ENCODE peak calls at places on chromosomes 3 and 15, in nine cellular contexts. T is cardiac muscle cell; N is AG04450; V is effector memory CD4-positive, alpha-beta T cell; A is neuronal stem cell; Z is A549; X is fibroblast of lung; E is endothelial cell of umbilical vein; K is CD8-positive, alpha-beta T cell. H is an unnamed sample.

GRCh38 chr3:170594528-170594927 is 8.7 kb upstream of the SLC7A14 start:
- DNase-seq in X (no peak), E (no peak), V (no peak), K (no peak), Z (no peak), N (no peak), A (no peak), T (no peak), H (no peak)

GRCh38 chr3:53729618-53730017 is 116.6 kb downstream of the CHDH start:
- DNase-seq in X (no peak), V (no peak), Z (peak), A (no peak), E (no peak), K (no peak), T (no peak), N (no peak), H (no peak)

GRCh38 chr15:28191832-28192231 is 92.7 kb upstream of the OCA2 start:
- DNase-seq in T (peak), V (no peak), N (peak), E (no peak), A (peak), X (peak), K (no peak), Z (peak), H (peak)

GRCh38 chr3:107598926-107599754 is 76.4 kb downstream of the BBX start:
- DNase-seq in Z (peak), N (no peak), X (peak), A (no peak), V (peak), T (peak), K (peak), E (peak), H (no peak)

GRCh38 chr15:52086001-52086786 is 26.4 kb downstream of the BCL2L10 start:
- DNase-seq in Z (no peak), E (no peak), N (no peak), A (no peak), X (no peak), K (no peak), T (no peak), V (no peak), H (no peak)

GRCh38 chr3:13715167-13715954 is 164.5 kb downstream of the WNT7A start:
- DNase-seq in N (no peak), V (no peak), X (no peak), A (no peak), Z (no peak), T (no peak), E (no peak), K (no peak), H (no peak)

GRCh38 chr3:161171113-161171512 is 50.0 kb upstream of the NMD3 start:
- DNase-seq in Z (peak), X (peak), A (no peak), K (no peak), V (no peak), N (peak), E (peak), T (peak), H (no peak)

GRCh38 chr3:124266517-124266916 is 274.6 kb upstream of the ROPN1 start:
- DNase-seq in X (peak), T (peak), N (no peak), Z (peak), K (no peak), E (peak), V (no peak), A (no peak), H (no peak)

GRCh38 chr3:102060814-102061213 is 211.5 kb downstream of the NFKBIZ start:
- DNase-seq in K (no peak), Z (peak), N (no peak), E (no peak), X (no peak), A (no peak), V (no peak), T (no peak), H (no peak)

GRCh38 chr15:70023064-70023768 is 74.5 kb downstream of the TLE3 start:
- DNase-seq in K (peak), T (peak), A (no peak), V (peak), X (peak), Z (peak), N (peak), E (peak), H (no peak)

GRCh38 chr15:41801850-41802455 is 25.9 kb upstream of the JMJD7 start:
- DNase-seq in V (no peak), K (no peak), A (no peak), E (peak), X (peak), Z (no peak), N (no peak), T (peak), H (no peak)

GRCh38 chr3:45541326-45542321 is 52.9 kb upstream of the LIMD1 start:
- DNase-seq in X (no peak), V (no peak), A (no peak), N (no peak), Z (no peak), K (no peak), E (no peak), T (no peak), H (peak)

GRCh38 chr3:193640728-193641127 is 47.7 kb downstream of the OPA1 start:
- DNase-seq in E (no peak), V (no peak), K (no peak), N (no peak), A (no peak), X (peak), Z (no peak), T (no peak), H (no peak)

GRCh38 chr3:45748068-45748467 is 48.3 kb downstream of the SLC6A20 start:
- DNase-seq in K (no peak), X (no peak), A (no peak), N (no peak), Z (no peak), T (no peak), V (no peak), E (no peak), H (no peak)

GRCh38 chr3:10376353-10376752 is 55.4 kb upstream of the SEC13 start:
- DNase-seq in Z (no peak), E (no peak), K (no peak), T (no peak), A (no peak), X (no peak), V (no peak), N (no peak), H (no peak)

GRCh38 chr3:108006077-108006675 is 84.7 kb downstream of the CD47 start:
- DNase-seq in A (no peak), E (peak), N (no peak), K (no peak), T (peak), X (peak), V (no peak), Z (peak), H (no peak)

GRCh38 chr15:49154359-49154758 is 1.0 kb downstream of the COPS2 start:
- DNase-seq in V (no peak), N (no peak), T (peak), K (no peak), A (no peak), Z (no peak), E (no peak), X (peak), H (no peak)

GRCh38 chr3:78734048-78734637 is 1033.7 kb downstream of the ROBO1 start:
- DNase-seq in K (no peak), X (peak), A (no peak), E (no peak), N (no peak), Z (no peak), V (no peak), T (peak), H (no peak)

GRCh38 chr15:92167413-92167950 is 226.2 kb upstream of the ST8SIA2 start:
- DNase-seq in Z (no peak), N (no peak), T (no peak), V (no peak), A (no peak), X (no peak), K (no peak), E (no peak), H (no peak)

GRCh38 chr3:38622336-38622735 is 27.2 kb downstream of the SCN5A start:
- DNase-seq in A (no peak), T (no peak), X (no peak), K (no peak), Z (no peak), V (no peak), N (no peak), E (no peak), H (no peak)

GRCh38 chr3:150169279-150169970 is 198.7 kb upstream of the PFN2 start:
- DNase-seq in K (no peak), E (no peak), Z (no peak), X (no peak), V (no peak), A (no peak), N (no peak), T (no peak), H (no peak)

GRCh38 chr3:69746119-69746518 is 6.9 kb downstream of the MITF start:
- DNase-seq in T (peak), K (no peak), A (no peak), Z (no peak), V (no peak), N (peak), X (peak), E (no peak), H (no peak)

GRCh38 chr3:174010902-174011301 is 613.4 kb downstream of the NLGN1 start:
- DNase-seq in N (no peak), X (no peak), K (no peak), V (no peak), A (no peak), Z (no peak), T (no peak), E (no peak), H (no peak)

GRCh38 chr15:91348812-91349500 is 248.9 kb downstream of the SV2B start:
- DNase-seq in Z (no peak), K (no peak), T (no peak), X (no peak), N (no peak), A (no peak), V (no peak), E (no peak), H (no peak)

GRCh38 chr3:60282840-60283239 is 968.4 kb downstream of the FHIT start:
- DNase-seq in E (no peak), V (no peak), K (no peak), T (no peak), A (no peak), X (no peak), Z (no peak), N (no peak), H (no peak)

GRCh38 chr3:73768594-73769308 is 144.0 kb upstream of the PDZRN3 start:
- DNase-seq in K (no peak), X (peak), E (no peak), Z (no peak), A (no peak), V (no peak), N (no peak), T (peak), H (no peak)

GRCh38 chr3:190848891-190849290 is 13.6 kb downstream of the GMNC start:
- DNase-seq in E (no peak), Z (no peak), K (no peak), V (no peak), A (no peak), X (no peak), N (no peak), T (no peak), H (no peak)

GRCh38 chr3:23264413-23264812 is 61.3 kb downstream of the UBE2E2 start:
- DNase-seq in V (no peak), E (no peak), K (no peak), A (no peak), N (peak), T (peak), X (peak), Z (no peak), H (no peak)

GRCh38 chr3:178350763-178351162 is 185.5 kb upstream of the KCNMB2 start:
- DNase-seq in V (no peak), A (no peak), E (no peak), X (peak), K (no peak), Z (no peak), T (peak), N (no peak), H (no peak)

GRCh38 chr15:71114066-71114680 is 1.1 kb upstream of the THSD4 start:
- DNase-seq in X (no peak), T (no peak), E (no peak), V (no peak), A (no peak), K (no peak), N (no peak), Z (peak), H (no peak)

GRCh38 chr3:182787302-182788036 is 5.8 kb upstream of the ATP11B start:
- DNase-seq in V (no peak), X (peak), K (no peak), Z (no peak), A (no peak), E (peak), N (no peak), T (peak), H (no peak)

GRCh38 chr3:115512565-115513410 is 110.5 kb upstream of the GAP43 start:
- DNase-seq in T (peak), A (peak), K (no peak), V (no peak), E (peak), Z (peak), N (no peak), X (peak), H (no peak)

GRCh38 chr15:70778258-70779076 is 15.1 kb upstream of the UACA start:
- DNase-seq in K (no peak), T (peak), A (no peak), N (peak), V (no peak), X (peak), E (peak), Z (peak), H (no peak)

DNA sequence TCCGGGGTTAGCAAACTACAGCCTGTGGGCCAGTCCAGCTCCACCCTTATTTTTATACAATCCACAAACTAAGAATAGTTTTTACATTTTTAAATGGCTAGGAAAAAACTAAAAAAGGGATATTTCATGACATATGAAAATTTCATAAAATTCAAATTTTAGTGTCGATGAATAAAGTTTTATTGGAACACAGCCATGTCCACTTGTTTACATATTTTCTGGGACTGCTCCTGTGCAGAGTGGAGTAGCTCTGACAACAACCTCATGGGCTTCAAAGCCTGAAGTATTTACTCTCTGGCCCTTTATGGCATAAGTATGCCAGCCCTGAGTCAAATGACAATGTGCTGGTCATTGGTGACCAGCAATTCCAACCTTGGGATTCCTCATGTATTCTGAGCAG is 17.2 kb downstream of the EFCC1 start:
- DNase-seq in V (no peak), N (no peak), K (no peak), X (no peak), T (no peak), A (no peak), Z (no peak), E (no peak), H (no peak)
- H3K27ac ChIP-seq in V (peak), N (no peak), K (no peak), X (no peak), T (no peak), A (no peak), Z (no peak), E (no peak), H (no peak)

DNA sequence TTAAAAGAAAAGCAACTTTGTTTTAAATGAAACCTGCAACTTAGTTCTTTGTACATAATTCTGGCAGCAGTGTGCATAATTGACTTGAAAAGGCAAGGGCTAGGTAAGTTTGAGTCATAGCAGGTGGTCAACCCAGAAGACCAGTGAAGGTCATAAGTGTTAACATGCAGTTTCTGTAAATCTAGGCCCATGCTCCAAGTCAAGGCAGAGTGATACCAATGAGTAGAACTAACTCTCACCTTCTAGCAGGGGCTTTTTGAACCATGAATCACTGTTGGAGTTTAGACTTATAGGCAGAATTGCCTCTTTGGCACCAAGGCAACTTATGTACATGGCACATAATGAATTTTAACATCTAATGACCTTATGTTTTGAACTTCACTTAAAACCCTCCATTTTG is 29.5 kb upstream of the IL20RB start:
- DNase-seq in N (no peak), V (no peak), T (no peak), Z (no peak), E (no peak), X (no peak), A (no peak), K (no peak), H (no peak)
- H3K27ac ChIP-seq in N (no peak), V (no peak), T (no peak), Z (no peak), E (no peak), X (no peak), A (no peak), K (no peak), H (no peak)

GRCh38 chr3:52682016-52682415 is 3.7 kb downstream of the PBRM1 start:
- DNase-seq in N (no peak), T (peak), Z (peak), X (peak), E (peak), V (no peak), A (no peak), K (no peak), H (peak)

GRCh38 chr3:52685285-52685704 is 418 bp downstream of the PBRM1 start:
- DNase-seq in X (no peak), V (peak), T (no peak), E (peak), K (peak), N (no peak), Z (peak), A (no peak), H (peak)

GRCh38 chr3:52684184-52684583 is 1.5 kb downstream of the PBRM1 start:
- DNase-seq in Z (no peak), K (no peak), X (no peak), T (no peak), V (no peak), N (no peak), A (no peak), E (no peak), H (no peak)

GRCh38 chr3:52681610-52682009 is 4.1 kb downstream of the PBRM1 start:
- DNase-seq in E (no peak), T (no peak), Z (no peak), X (no peak), A (no peak), N (no peak), K (no peak), V (no peak), H (no peak)

DNA sequence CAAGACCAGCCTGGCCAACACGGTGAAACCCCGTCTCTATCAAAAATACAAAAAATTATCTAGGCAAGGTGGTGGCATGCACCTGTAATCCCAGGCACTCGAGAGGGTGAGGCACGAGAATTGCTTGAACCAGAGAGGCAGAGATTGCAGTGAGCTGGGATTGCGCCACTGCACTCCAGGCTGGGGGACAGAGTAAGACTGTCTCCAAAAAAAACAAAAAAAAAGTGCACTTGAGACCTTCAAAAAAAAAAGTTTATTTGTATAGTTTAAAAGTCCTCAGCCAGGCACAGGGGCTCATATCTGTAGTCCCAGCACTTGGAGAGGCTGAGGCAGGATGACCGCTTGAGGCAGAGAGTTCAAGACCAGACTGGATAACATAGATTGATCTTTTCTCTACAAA is 2.1 kb downstream of the PBRM1 start:
- DNase-seq in X (peak), A (no peak), E (no peak), T (peak), Z (no peak), N (no peak), K (no peak), V (no peak), H (no peak)
- H3K27ac ChIP-seq in X (peak), A (no peak), E (no peak), T (no peak), Z (no peak), N (no peak), K (no peak), V (no peak), H (no peak)

DNA sequence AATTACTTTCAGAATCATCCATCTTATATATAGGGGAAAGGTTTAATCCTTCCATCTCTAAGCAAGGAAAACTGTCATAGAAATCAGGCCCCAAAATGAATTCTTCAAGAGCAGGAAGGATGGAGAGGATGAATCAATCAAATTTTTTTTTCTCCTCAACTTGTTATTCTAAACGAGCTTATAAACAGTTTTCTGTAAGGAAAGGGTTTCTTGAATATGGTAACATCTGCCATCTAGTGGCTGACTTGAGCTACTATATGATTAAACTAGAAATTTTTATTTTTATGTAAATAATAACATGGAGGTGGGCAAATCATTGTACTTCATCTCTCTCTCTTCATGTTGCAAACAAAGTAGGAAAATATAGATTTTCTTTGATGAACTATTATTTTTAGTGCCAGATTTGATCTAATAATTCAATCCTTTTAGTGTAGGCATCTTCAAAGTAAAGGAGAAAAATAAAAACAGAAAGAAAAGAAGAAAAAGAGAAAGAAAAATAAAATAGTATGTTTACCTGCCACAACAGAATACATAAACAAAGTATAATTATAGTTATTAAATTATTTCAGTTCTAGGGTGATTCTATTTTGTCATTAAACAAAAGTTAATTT is 146.6 kb downstream of the SERPINI1 start:
- DNase-seq in A (no peak), X (peak), Z (peak), E (peak), T (peak), N (peak), V (no peak), K (no peak), H (no peak)
- H3K27ac ChIP-seq in A (no peak), X (no peak), Z (no peak), E (no peak), T (no peak), N (no peak), V (no peak), K (no peak), H (no peak)